ENCODE peak calls at places on chromosome 16, in six cellular contexts. T is keratinocyte, F is progenitor cell of endocrine pancreas, S is heart left ventricle, R is RWPE1, J is pancreas. I is an unnamed sample.

GRCh38 chr16:3781421-3781820 is 64.1 kb upstream of the TRAP1 start:
- DNase-seq in T (no peak), F (no peak), S (no peak), R (peak; percentile 12), J (no peak), I (no peak)

GRCh38 chr16:11614587-11615175 is 28.0 kb upstream of the LITAF start:
- DNase-seq in T (no peak), F (no peak), S (no peak), R (no peak), J (no peak), I (no peak)

GRCh38 chr16:23496826-23497542 is 13.3 kb downstream of the GGA2 start:
- DNase-seq in T (no peak), F (no peak), S (no peak), R (peak; percentile 90), J (peak; percentile 43), I (no peak)

GRCh38 chr16:1265090-1265630 is 9.3 kb downstream of the TPSD1 start:
- DNase-seq in T (no peak), F (no peak), S (no peak), R (no peak), J (no peak), I (no peak)

GRCh38 chr16:9119795-9120194 is 28.4 kb downstream of the HAPSTR1 start:
- DNase-seq in T (no peak), F (no peak), S (no peak), R (peak; percentile 26), J (no peak), I (no peak)

GRCh38 chr16:56355786-56356275 is 69.5 kb downstream of the AMFR start:
- DNase-seq in T (no peak), F (no peak), S (peak; percentile 45), R (no peak), J (peak; percentile 14), I (peak; percentile 66)

GRCh38 chr16:30980434-30980833 is 4.6 kb upstream of the HSD3B7 start:
- DNase-seq in T (no peak), F (no peak), S (no peak), R (no peak), J (no peak), I (no peak)

GRCh38 chr16:30874244-30874820 is 19.5 kb downstream of the BCL7C start:
- DNase-seq in T (no peak), F (no peak), S (no peak), R (no peak), J (no peak), I (no peak)

GRCh38 chr16:188674-189073 is 8.4 kb downstream of the HBQ1 start:
- DNase-seq in T (no peak), F (no peak), S (no peak), R (no peak), J (no peak), I (no peak)

GRCh38 chr16:4489030-4489429 is 12.8 kb downstream of the HMOX2 start:
- DNase-seq in T (no peak), F (no peak), S (no peak), R (peak; percentile 57), J (no peak), I (no peak)

GRCh38 chr16:3810198-3810664 is 70.3 kb downstream of the CREBBP start:
- DNase-seq in T (no peak), F (no peak), S (no peak), R (no peak), J (no peak), I (no peak)

GRCh38 chr16:79612207-79612606 is 11.7 kb upstream of the MAF start:
- DNase-seq in T (no peak), F (no peak), S (no peak), R (no peak), J (no peak), I (no peak)

GRCh38 chr16:11916524-11917285 is 949 bp upstream of the GSPT1 start:
- DNase-seq in T (peak; percentile 50), F (no peak), S (no peak), R (peak; percentile 74), J (no peak), I (no peak)

GRCh38 chr16:70664325-70665112 is 18.2 kb downstream of the IL34 start:
- DNase-seq in T (no peak), F (no peak), S (no peak), R (no peak), J (no peak), I (no peak)

GRCh38 chr16:86919073-86919472 is 340.7 kb downstream of the FOXL1 start:
- DNase-seq in T (no peak), F (no peak), S (no peak), R (no peak), J (no peak), I (no peak)

GRCh38 chr16:59527206-59527997 is 793.3 kb upstream of the GOT2 start:
- DNase-seq in T (no peak), F (no peak), S (no peak), R (peak; percentile 11), J (no peak), I (no peak)

GRCh38 chr16:22077700-22078313 is 14.5 kb upstream of the VWA3A start:
- DNase-seq in T (no peak), F (peak; percentile 38), S (no peak), R (peak; percentile 64), J (peak; percentile 34), I (no peak)

GRCh38 chr16:12345349-12345748 is 368.8 kb downstream of the SNX29 start:
- DNase-seq in T (no peak), F (no peak), S (no peak), R (no peak), J (no peak), I (no peak)

GRCh38 chr16:30986129-30986991 is 1.4 kb downstream of the HSD3B7 start:
- DNase-seq in T (no peak), F (no peak), S (no peak), R (no peak), J (no peak), I (no peak)

GRCh38 chr16:9256196-9256595 is 164.8 kb downstream of the HAPSTR1 start:
- DNase-seq in T (no peak), F (peak; percentile 25), S (no peak), R (peak; percentile 12), J (no peak), I (no peak)

GRCh38 chr16:27269300-27270150 is 953 bp upstream of the NSMCE1 start:
- DNase-seq in T (no peak), F (no peak), S (no peak), R (no peak), J (no peak), I (peak; percentile 4)

GRCh38 chr16:27265982-27266381 is 2.6 kb downstream of the NSMCE1 start:
- DNase-seq in T (no peak), F (no peak), S (no peak), R (no peak), J (no peak), I (no peak)

GRCh38 chr16:27264151-27264550 is 4.4 kb downstream of the NSMCE1 start:
- DNase-seq in T (peak; percentile 44), F (no peak), S (no peak), R (peak; percentile 48), J (no peak), I (no peak)

GRCh38 chr16:27268376-27269299 is at the start of gene NSMCE1:
- DNase-seq in T (peak; percentile 54), F (peak; percentile 75), S (peak; percentile 99), R (peak; percentile 99), J (peak; percentile 96), I (peak; percentile 88)

GRCh38 chr16:27267037-27267677 is 1.4 kb downstream of the NSMCE1 start:
- DNase-seq in T (no peak), F (no peak), S (no peak), R (no peak), J (no peak), I (no peak)
- TF ChIP-seq CTCF in T (no peak), F (no peak), S (no peak), R (no peak), J (no peak), I (no peak)

GRCh38 chr16:67399218-67399733 is 6.0 kb upstream of the TPPP3 start:
- DNase-seq in T (no peak), F (peak; percentile 79), S (peak; percentile 82), R (no peak), J (no peak), I (no peak)

GRCh38 chr16:67398546-67399217 is 5.4 kb upstream of the TPPP3 start:
- DNase-seq in T (no peak), F (no peak), S (no peak), R (no peak), J (no peak), I (no peak)

GRCh38 chr16:67397451-67397801 is 4.1 kb upstream of the TPPP3 start:
- DNase-seq in T (no peak), F (no peak), S (peak; percentile 88), R (no peak), J (no peak), I (no peak)

GRCh38 chr16:67396775-67397450 is 3.6 kb upstream of the TPPP3 start:
- DNase-seq in T (no peak), F (no peak), S (no peak), R (no peak), J (no peak), I (no peak)

DNA sequence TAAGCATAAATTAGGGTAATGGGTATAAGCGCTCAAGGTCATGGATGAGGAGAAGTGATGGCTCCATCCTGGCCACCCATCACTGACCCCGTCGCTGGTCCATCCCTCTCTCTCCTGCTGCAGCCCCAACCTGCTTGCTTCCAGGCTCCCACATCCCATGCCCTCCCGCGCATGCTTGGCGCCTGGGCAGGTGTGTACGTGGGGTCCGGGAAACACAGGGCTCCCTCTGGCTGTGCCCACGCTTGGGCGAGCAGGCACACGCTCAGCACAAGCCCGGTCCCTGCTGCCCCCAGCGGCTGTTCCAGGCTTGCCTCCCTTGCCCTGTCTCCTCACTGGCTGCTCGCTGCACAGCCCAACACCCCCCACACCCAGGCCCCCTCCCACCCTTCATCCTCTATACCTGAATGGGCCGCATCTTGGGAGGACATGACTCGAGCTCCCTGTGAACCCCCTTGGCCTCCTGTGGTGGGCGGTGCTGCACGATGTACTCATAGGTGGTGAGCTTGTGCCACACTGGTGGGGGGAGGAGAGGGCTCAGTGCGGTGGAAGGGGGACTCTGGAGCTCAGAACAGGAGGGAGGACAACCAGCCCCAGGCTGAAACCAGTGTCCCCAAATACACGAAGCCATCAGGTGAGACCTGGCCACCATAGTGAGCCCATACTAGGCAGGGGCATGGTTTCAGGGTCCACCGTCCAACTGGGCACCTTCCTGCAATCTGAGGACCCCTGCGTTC is 4.7 kb upstream of the TPPP3 start:
- DNase-seq in T (no peak), F (no peak), S (no peak), R (no peak), J (no peak), I (no peak)
- TF ChIP-seq CTCF in T (peak; percentile 87), F (no peak), S (no peak), R (no peak), J (no peak), I (no peak)

GRCh38 chr16:28090646-28091377 is 27.3 kb upstream of the GSG1L start:
- DNase-seq in T (no peak), F (no peak), S (peak; percentile 19), R (peak; percentile 53), J (no peak), I (no peak)
- TF ChIP-seq CTCF in T (peak; percentile 12), F (peak; percentile 15), S (no peak), R (no peak), J (no peak), I (peak; percentile 27)

DNA sequence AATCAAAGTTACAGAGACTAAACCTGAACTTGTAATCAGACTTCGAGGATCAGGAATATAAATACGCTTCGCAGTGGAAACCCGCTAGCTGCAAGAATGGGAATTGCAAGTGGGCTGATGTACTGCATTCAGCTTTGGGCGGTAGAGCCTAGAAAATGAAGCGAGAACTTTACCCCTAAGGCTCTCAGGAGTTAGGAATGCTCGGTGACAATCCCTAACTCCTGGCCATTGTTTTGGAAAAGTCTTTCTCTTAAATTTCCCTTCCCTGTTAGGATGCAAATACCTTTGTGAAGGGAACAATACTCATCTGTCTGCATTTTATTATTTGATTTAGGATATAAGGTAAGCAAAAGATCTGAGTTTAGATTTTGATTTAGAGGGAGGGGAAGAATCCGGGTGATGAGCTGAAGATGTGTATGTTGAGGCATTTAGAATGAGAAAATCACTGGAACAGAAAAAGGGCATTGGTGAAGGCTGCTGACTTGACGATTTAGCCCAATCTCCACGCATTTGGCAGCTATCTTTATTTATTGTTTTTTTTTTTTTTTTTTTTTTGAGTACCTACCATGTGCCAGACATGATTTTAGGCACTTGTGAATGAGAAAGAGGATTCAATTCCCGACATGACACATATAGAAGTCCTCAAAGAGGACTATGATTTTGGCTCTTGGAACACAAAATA is 2.2 kb upstream of the TOX3 start:
- DNase-seq in T (no peak), F (no peak), S (no peak), R (no peak), J (no peak), I (no peak)
- TF ChIP-seq CTCF in T (peak; percentile 19), F (peak; percentile 67), S (peak; percentile 13), R (no peak), J (no peak), I (peak; percentile 81)